ENCODE peak calls at places on chromosomes 6 and 20, in four cellular contexts. A, Z, W and C are unnamed samples.
A peak's percentile ranks its signal among the peaks of the same experiment; 100 is the strongest.

GRCh38 chr6:114194362-114195343 is 148.2 kb downstream of the HS3ST5 start:
- DNase-seq in A (peak; percentile 8), Z (no peak), W (no peak), C (no peak)

GRCh38 chr6:38508894-38509293 is 130.8 kb downstream of the BTBD9 start:
- DNase-seq in A (peak; percentile 23), Z (no peak), W (peak; percentile 19), C (no peak)

GRCh38 chr6:112038756-112039430 is 15.0 kb upstream of the CCN6 start:
- DNase-seq in A (no peak), Z (no peak), W (no peak), C (no peak)

GRCh38 chr6:1762203-1762602 is 152.5 kb downstream of the FOXC1 start:
- DNase-seq in A (no peak), Z (no peak), W (no peak), C (no peak)

GRCh38 chr20:3172126-3172932 is 1.0 kb downstream of the LZTS3 start:
- DNase-seq in A (no peak), Z (no peak), W (no peak), C (no peak)

GRCh38 chr20:36407196-36407733 is 101.1 kb downstream of the DLGAP4 start:
- DNase-seq in A (peak; percentile 83), Z (no peak), W (no peak), C (no peak)

GRCh38 chr6:100217225-100217624 is 223.2 kb upstream of the MCHR2 start:
- DNase-seq in A (no peak), Z (no peak), W (no peak), C (no peak)

GRCh38 chr6:44662461-44663121 is 275.1 kb downstream of the CDC5L start:
- DNase-seq in A (peak; percentile 31), Z (no peak), W (peak; percentile 95), C (no peak)

GRCh38 chr6:17877196-17877889 is 110.1 kb downstream of the KIF13A start:
- DNase-seq in A (peak; percentile 77), Z (no peak), W (no peak), C (no peak)

GRCh38 chr6:44059359-44060342 is 67.6 kb downstream of the MRPL14 start:
- DNase-seq in A (no peak), Z (no peak), W (no peak), C (no peak)

GRCh38 chr6:170268216-170269129 is 22.4 kb downstream of the DLL1 start:
- DNase-seq in A (no peak), Z (no peak), W (no peak), C (no peak)

GRCh38 chr20:63346131-63347080 is 14.7 kb downstream of the CHRNA4 start:
- DNase-seq in A (no peak), Z (peak; percentile 14), W (no peak), C (no peak)

GRCh38 chr20:32906200-32906599 is 47.5 kb downstream of the EFCAB8 start:
- DNase-seq in A (no peak), Z (no peak), W (no peak), C (no peak)

GRCh38 chr6:135680964-135681913 is 170.3 kb upstream of the PDE7B start:
- DNase-seq in A (no peak), Z (no peak), W (no peak), C (no peak)

GRCh38 chr20:48583171-48583570 is 244.6 kb downstream of the PREX1 start:
- DNase-seq in A (no peak), Z (no peak), W (no peak), C (no peak)

GRCh38 chr20:17674722-17675518 is 7.1 kb downstream of the RRBP1 start:
- DNase-seq in A (no peak), Z (no peak), W (no peak), C (no peak)

GRCh38 chr6:149264629-149265028 is 52.9 kb upstream of the TAB2 start:
- DNase-seq in A (no peak), Z (peak; percentile 50), W (no peak), C (no peak)

GRCh38 chr20:64168381-64169088 is 4.3 kb downstream of the MYT1 start:
- DNase-seq in A (no peak), Z (no peak), W (no peak), C (no peak)

GRCh38 chr20:32743237-32744112 is at the start of gene COMMD7:
- DNase-seq in A (peak; percentile 22), Z (peak; percentile 70), W (peak; percentile 95), C (no peak)

GRCh38 chr6:139271056-139271455 is 20.7 kb downstream of the TXLNB start:
- DNase-seq in A (peak; percentile 33), Z (no peak), W (no peak), C (no peak)

GRCh38 chr6:139265512-139266190 is 26.1 kb downstream of the TXLNB start:
- DNase-seq in A (no peak), Z (no peak), W (no peak), C (no peak)

DNA sequence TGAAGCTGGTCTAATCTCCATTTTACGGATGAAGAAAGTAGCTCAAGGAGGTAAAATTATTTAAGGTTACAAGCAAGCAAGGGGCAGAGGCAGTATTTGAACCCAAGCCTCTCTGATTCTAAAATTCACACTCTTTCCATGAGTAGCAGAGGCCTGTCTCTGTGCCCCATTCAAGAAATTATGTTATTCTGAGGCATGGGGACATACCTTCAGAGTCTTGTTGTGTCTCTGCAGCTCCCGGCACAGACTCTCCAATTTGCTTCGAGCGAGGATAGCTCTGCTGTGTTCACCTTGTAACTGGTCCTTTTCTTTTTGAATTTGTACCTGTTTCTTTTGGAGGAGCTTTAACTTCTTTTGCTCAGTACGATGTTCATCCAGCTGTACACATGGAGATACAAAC is 21.5 kb downstream of the TXLNB start:
- DNase-seq in A (no peak), Z (no peak), W (no peak), C (no peak)
- H3K4me3 ChIP-seq in A (no peak overlapping the region), Z (no peak overlapping the region), W (no peak overlapping the region), C (no peak overlapping the region)

GRCh38 chr20:5569021-5569420 is 181.2 kb upstream of the SHLD1 start:
- DNase-seq in A (peak; percentile 65), Z (peak; percentile 47), W (peak; percentile 27), C (no peak)
- TF ChIP-seq CTCF in A (peak; percentile 46), Z (peak; percentile 72), W (peak; percentile 46), C (peak; percentile 44)

GRCh38 chr20:58094160-58094559 is 134.3 kb downstream of the ANKRD60 start:
- DNase-seq in A (no peak), Z (no peak), W (no peak), C (no peak)
- H3K27me3 ChIP-seq in A (no peaks in the 10 kb centered on the region), Z (no peaks in the 10 kb centered on the region), W (no peaks in the 10 kb centered on the region), C (peaks cover 18% of the 10 kb centered on the region)

DNA sequence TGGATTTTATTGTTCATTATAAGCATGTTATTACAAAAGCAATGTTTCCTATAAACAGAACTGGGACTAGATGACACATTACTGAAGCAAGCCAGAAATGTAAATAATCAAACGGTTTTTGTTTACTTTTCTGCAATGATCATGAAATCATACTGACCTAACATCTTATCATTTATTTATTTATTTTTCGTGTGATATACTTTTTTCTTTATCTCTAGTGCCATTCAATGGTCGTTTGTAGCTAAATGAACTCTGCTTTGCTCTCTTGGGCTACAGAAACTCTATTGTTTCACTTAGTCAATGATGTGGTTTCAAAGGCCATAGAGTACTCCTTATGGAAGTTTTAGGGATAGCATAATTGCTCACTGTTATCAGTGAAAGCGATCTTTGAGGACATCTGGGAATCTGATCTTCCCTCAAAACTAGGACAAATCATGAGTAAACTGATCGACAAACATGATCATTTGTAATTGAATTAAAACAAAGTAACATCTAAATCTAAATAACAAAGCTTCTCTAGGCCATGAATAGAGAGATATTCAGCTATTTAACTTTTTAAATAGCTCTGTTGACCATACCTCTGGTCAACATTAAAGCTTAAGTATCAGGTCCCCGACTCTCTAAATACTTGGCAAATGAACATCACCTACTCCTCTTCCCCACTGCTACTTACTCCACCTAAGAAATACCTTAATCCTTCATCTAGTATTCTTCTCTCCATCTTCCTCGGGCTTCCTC is 933.4 kb downstream of the TFAP2A start:
- DNase-seq in A (peak; percentile 16), Z (no peak), W (peak; percentile 32), C (no peak)
- H3K4me3 ChIP-seq in A (no peak overlapping the region), Z (no peak overlapping the region), W (no peak overlapping the region), C (no peak overlapping the region)